ENCODE peak calls at places on chromosomes 1 and 21, in eight cellular contexts. V, E, A, X, J, I, R and O are unnamed samples.

GRCh38 chr1:43902058-43902831 is 31.4 kb upstream of the ARTN start:
- DNase-seq in X (no peak), E (no peak), J (no peak), I (peak), A (peak), V (no peak), R (no peak), O (no peak)

GRCh38 chr1:4794020-4794780 is 139.8 kb downstream of the AJAP1 start:
- DNase-seq in V (no peak), A (no peak), E (no peak), I (no peak), X (no peak), R (no peak), J (no peak), O (no peak)

GRCh38 chr1:22143065-22143514 is at the start of gene WNT4:
- DNase-seq in X (peak), I (peak), R (no peak), J (no peak), V (peak), E (no peak), A (peak), O (no peak)

GRCh38 chr1:14267991-14268390 is 330.5 kb upstream of the KAZN start:
- DNase-seq in J (no peak), X (no peak), R (no peak), A (no peak), V (no peak), I (no peak), E (no peak), O (no peak)

GRCh38 chr1:17097787-17098186 is 21.5 kb downstream of the PADI2 start:
- DNase-seq in R (no peak), V (no peak), E (no peak), A (no peak), I (no peak), J (peak), X (no peak), O (no peak)

GRCh38 chr1:55848906-55849305 is 633.7 kb upstream of the USP24 start:
- DNase-seq in V (peak), X (no peak), A (peak), I (no peak), J (no peak), R (no peak), E (no peak), O (no peak)

GRCh38 chr1:62875676-62876075 is 91.7 kb downstream of the ATG4C start:
- DNase-seq in X (no peak), I (no peak), V (peak), R (no peak), E (no peak), J (no peak), A (no peak), O (no peak)

GRCh38 chr1:28512058-28512611 is 6.3 kb downstream of the RCC1 start:
- DNase-seq in J (no peak), E (no peak), A (no peak), R (no peak), X (no peak), V (peak), I (no peak), O (no peak)

GRCh38 chr1:213231795-213232231 is 180.8 kb downstream of the RPS6KC1 start:
- DNase-seq in V (peak), A (no peak), I (no peak), E (no peak), J (no peak), X (no peak), R (no peak), O (no peak)

GRCh38 chr1:94105957-94106529 is 14.9 kb downstream of the ABCA4 start:
- DNase-seq in I (peak), V (peak), A (no peak), X (no peak), E (no peak), R (no peak), J (peak), O (no peak)

GRCh38 chr1:211730347-211730746 is 54.9 kb upstream of the NEK2 start:
- DNase-seq in V (no peak), R (no peak), I (no peak), E (no peak), J (no peak), A (no peak), X (no peak), O (no peak)

GRCh38 chr1:54170961-54171460 is 18.2 kb upstream of the CDCP2 start:
- DNase-seq in J (no peak), R (no peak), I (no peak), A (no peak), E (no peak), V (no peak), X (no peak), O (no peak)

GRCh38 chr1:3625151-3625907 is 514 bp downstream of the TPRG1L start:
- DNase-seq in I (peak), X (no peak), R (no peak), A (peak), J (no peak), V (peak), E (peak), O (no peak)

GRCh38 chr1:112706505-112707216 is at the start of gene RHOC:
- DNase-seq in R (no peak), I (peak), V (peak), A (peak), E (peak), J (peak), X (peak), O (no peak)

GRCh38 chr1:226404904-226405222 is 3.0 kb downstream of the PARP1 start:
- DNase-seq in V (no peak), I (no peak), X (no peak), A (no peak), J (peak), E (no peak), R (no peak), O (no peak)

GRCh38 chr21:28754127-28754611 is 238.5 kb downstream of the LTN1 start:
- DNase-seq in A (no peak), I (no peak), J (peak), E (no peak), R (no peak), V (peak), X (no peak), O (no peak)

GRCh38 chr1:3530086-3530930 is 75.8 kb downstream of the ARHGEF16 start:
- DNase-seq in E (peak), J (no peak), X (no peak), V (no peak), A (peak), R (peak), I (no peak), O (no peak)

GRCh38 chr1:16038620-16038912 is 5.0 kb upstream of the CLCNKB start:
- DNase-seq in A (no peak), X (no peak), E (no peak), J (no peak), R (no peak), V (no peak), I (no peak), O (no peak)

GRCh38 chr1:159598196-159598595 is 10.6 kb downstream of the APCS start:
- DNase-seq in I (no peak), E (no peak), X (no peak), V (peak), J (no peak), A (no peak), R (no peak), O (no peak)

GRCh38 chr1:207822602-207823451 is 71.0 kb downstream of the CD46 start:
- DNase-seq in A (peak), R (peak), J (peak), E (peak), V (peak), X (peak), I (peak), O (peak)

GRCh38 chr21:23488245-23488644 is 2119.0 kb downstream of the MRPL39 start:
- DNase-seq in I (no peak), A (no peak), X (no peak), J (no peak), V (no peak), E (no peak), R (no peak), O (no peak)

GRCh38 chr1:2185880-2186855 is 8.4 kb downstream of the FAAP20 start:
- DNase-seq in R (no peak), V (no peak), A (no peak), J (no peak), I (no peak), E (no peak), X (no peak), O (no peak)

GRCh38 chr1:3430820-3431219 is 23.6 kb upstream of the ARHGEF16 start:
- DNase-seq in X (no peak), R (no peak), I (no peak), A (no peak), J (no peak), V (no peak), E (no peak), O (no peak)

GRCh38 chr1:36225298-36225899 is 1.2 kb downstream of the THRAP3 start:
- DNase-seq in E (no peak), X (no peak), V (no peak), I (no peak), J (no peak), A (no peak), R (no peak), O (no peak)

GRCh38 chr1:62045579-62045978 is 149.1 kb upstream of the L1TD1 start:
- DNase-seq in R (peak), E (no peak), I (no peak), J (no peak), A (peak), V (peak), X (no peak), O (no peak)

GRCh38 chr1:43205671-43206070 is 33.5 kb downstream of the CFAP57 start:
- DNase-seq in I (no peak), V (peak), J (no peak), X (no peak), E (no peak), R (no peak), A (no peak), O (no peak)

GRCh38 chr1:1118893-1119220 is 3.0 kb upstream of the C1orf159 start:
- DNase-seq in E (no peak), X (no peak), V (no peak), J (no peak), A (no peak), R (no peak), I (no peak), O (no peak)

GRCh38 chr1:186983327-186983726 is 154.6 kb downstream of the PLA2G4A start:
- DNase-seq in J (no peak), X (no peak), I (peak), R (no peak), V (peak), E (no peak), A (peak), O (no peak)

GRCh38 chr1:169124459-169124858 is 18.0 kb downstream of the ATP1B1 start:
- DNase-seq in A (peak), R (no peak), E (no peak), V (no peak), X (no peak), I (no peak), J (no peak), O (no peak)

GRCh38 chr1:18711561-18712253 is 81.1 kb downstream of the PAX7 start:
- DNase-seq in A (no peak), I (no peak), X (no peak), R (no peak), E (no peak), V (no peak), J (no peak), O (no peak)

GRCh38 chr1:101431956-101432510 is 195.2 kb downstream of the S1PR1 start:
- DNase-seq in V (no peak), I (no peak), X (no peak), R (no peak), J (no peak), E (no peak), A (no peak), O (no peak)